ENCODE peak calls at places on chromosomes 4 and X, in seven cellular contexts. I is AG08396; H is H9; Y is HTR-8/SVneo; X is activated CD4-positive, CD25-positive, alpha-beta regulatory T cell treated with anti-CD3 and anti-CD28 coated beads, Interleukin-2, amount 50 U/mL, for 72 hours; F is posterior cingulate gyrus; O is tibial artery. Q is an unnamed sample.

GRCh38 chr4:184097240-184097619 is 120.4 kb downstream of the ENPP6 start:
- DNase-seq in Y (no peak), F (peak; percentile 95), H (peak; percentile 91), O (peak; percentile 31), I (peak; percentile 36), X (peak; percentile 43), Q (peak; percentile 22)

GRCh38 chr4:108001540-108001939 is 11.9 kb downstream of the HADH start:
- DNase-seq in O (no peak), I (no peak), X (no peak), F (no peak), Y (no peak), H (no peak), Q (no peak)

GRCh38 chr4:188783606-188784157 is 644.4 kb downstream of the TRIML1 start:
- DNase-seq in I (no peak), F (no peak), Y (no peak), O (no peak), H (no peak), X (no peak), Q (no peak)

GRCh38 chrX:52867610-52868348 is at the start of gene XAGE3:
- DNase-seq in Y (no peak), I (no peak), F (peak; percentile 63), X (no peak), O (no peak), H (no peak), Q (no peak)

GRCh38 chr4:153122855-153123254 is 81.4 kb upstream of the TRIM2 start:
- DNase-seq in I (no peak), X (no peak), H (no peak), Y (no peak), O (no peak), F (no peak), Q (no peak)

GRCh38 chr4:123412700-123413512 is 16.3 kb downstream of the SPRY1 start:
- DNase-seq in O (no peak), I (no peak), X (no peak), Y (no peak), F (no peak), H (no peak), Q (no peak)

GRCh38 chrX:112058255-112058654 is 24.3 kb downstream of the TRPC5 start:
- DNase-seq in O (no peak), I (peak; percentile 41), X (no peak), H (no peak), F (no peak), Y (no peak), Q (no peak)

GRCh38 chrX:46381630-46382029 is 163.6 kb downstream of the ZNF674 start:
- DNase-seq in H (peak; percentile 40), F (no peak), O (no peak), Y (no peak), X (peak; percentile 30), I (no peak), Q (peak; percentile 22)

GRCh38 chrX:49230500-49231232 is 2.5 kb downstream of the CACNA1F start:
- DNase-seq in I (no peak), F (peak; percentile 61), X (peak; percentile 66), O (peak; percentile 54), H (peak; percentile 86), Y (no peak), Q (peak; percentile 56)

GRCh38 chrX:24838624-24839023 is 144.9 kb downstream of the POLA1 start:
- DNase-seq in X (no peak), O (no peak), F (no peak), I (no peak), Y (peak; percentile 14), H (no peak), Q (no peak)

GRCh38 chr4:64340243-64341110 is 68.8 kb downstream of the TECRL start:
- DNase-seq in I (no peak), X (no peak), Y (no peak), O (no peak), F (peak; percentile 75), H (no peak), Q (no peak)

GRCh38 chrX:72071213-72071612 is 60.5 kb downstream of the RTL5 start:
- DNase-seq in O (no peak), X (no peak), F (no peak), Y (no peak), H (no peak), I (no peak), Q (no peak)

GRCh38 chrX:27863813-27864212 is 56.0 kb downstream of the MAGEB10 start:
- DNase-seq in X (no peak), H (peak; percentile 41), O (no peak), Y (no peak), I (no peak), F (no peak), Q (no peak)

GRCh38 chr4:183173580-183174526 is 74.8 kb downstream of the WWC2 start:
- DNase-seq in F (no peak), Y (no peak), H (peak; percentile 52), X (no peak), I (peak; percentile 21), O (no peak), Q (no peak)

GRCh38 chrX:43279341-43279808 is 376.7 kb upstream of the MAOA start:
- DNase-seq in I (no peak), F (no peak), X (no peak), O (no peak), Y (no peak), H (no peak), Q (no peak)

GRCh38 chrX:41522681-41523080 is 75.5 kb downstream of the NYX start:
- DNase-seq in I (no peak), O (no peak), Y (no peak), H (no peak), F (no peak), X (no peak), Q (no peak)

GRCh38 chr4:4820264-4820663 is 39.2 kb upstream of the MSX1 start:
- DNase-seq in F (peak; percentile 96), X (no peak), H (no peak), Y (no peak), O (no peak), I (no peak), Q (peak; percentile 50)

GRCh38 chr4:123350726-123351125 is 45.9 kb upstream of the SPRY1 start:
- DNase-seq in O (no peak), F (no peak), Y (no peak), H (no peak), X (no peak), I (no peak), Q (no peak)

GRCh38 chr4:40243390-40243948 is 46.6 kb downstream of the RHOH start:
- DNase-seq in X (no peak), O (no peak), H (no peak), I (no peak), F (no peak), Y (no peak), Q (no peak)

GRCh38 chr4:123340381-123340701 is 56.3 kb upstream of the SPRY1 start:
- DNase-seq in O (no peak), I (peak; percentile 59), F (no peak), Y (no peak), H (no peak), X (no peak), Q (no peak)

GRCh38 chr4:169485084-169485483 is 127.3 kb downstream of the NEK1 start:
- DNase-seq in F (no peak), X (no peak), I (no peak), Y (no peak), O (no peak), H (no peak), Q (no peak)

GRCh38 chr4:88286897-88287296 is 2.5 kb upstream of the PPM1K start:
- DNase-seq in F (no peak), X (no peak), O (no peak), I (no peak), Y (no peak), H (no peak), Q (no peak)

GRCh38 chr4:65482410-65482809 is 187.9 kb downstream of the EPHA5 start:
- DNase-seq in Y (peak; percentile 0), X (no peak), I (no peak), H (no peak), F (no peak), O (no peak), Q (no peak)